ENCODE peak calls at places on chromosome 3, in nine cellular contexts. Y is astrocyte; N is activated CD4-positive, alpha-beta T cell treated with anti-CD3 and anti-CD28 coated beads, Interleukin-2, amount 50 U/mL, for 24 hours; K is CD4-positive, CD25-positive, alpha-beta regulatory T cell; S is activated CD8-positive, alpha-beta memory T cell treated with anti-CD3 and anti-CD28 coated beads, Interleukin-2, amount 50 U/mL, for 4 hours; M is stimulated activated CD4-positive, alpha-beta T cell treated with anti-CD3 and anti-CD28 coated beads, Interleukin-15, amount 100 ng/mL, for 24 hours; D is effector memory CD8-positive, alpha-beta T cell; E is mucosa of descending colon; T is progenitor cell of endocrine pancreas. A is an unnamed sample.

GRCh38 chr3:180417241-180417640 is 184.7 kb upstream of the TTC14 start:
- DNase-seq in Y (no peak), N (no peak), K (no peak), S (no peak), M (no peak), D (no peak), E (no peak), T (no peak), A (no peak)

GRCh38 chr3:8353364-8353763 is 148.3 kb upstream of the LMCD1 start:
- DNase-seq in Y (no peak), N (no peak), K (no peak), S (no peak), M (no peak), D (no peak), E (no peak), T (no peak), A (no peak)

GRCh38 chr3:63067999-63068645 is 192.9 kb upstream of the CADPS start:
- DNase-seq in Y (peak; percentile 53), N (no peak), K (peak; percentile 21), S (no peak), M (peak; percentile 1), D (no peak), E (peak; percentile 75), T (peak; percentile 52), A (no peak)

GRCh38 chr3:151093148-151093547 is 7.7 kb downstream of the MED12L start:
- DNase-seq in Y (no peak), N (no peak), K (no peak), S (no peak), M (no peak), D (no peak), E (no peak), T (no peak), A (no peak)

GRCh38 chr3:56885461-56885860 is 83.7 kb upstream of the ARHGEF3 start:
- DNase-seq in Y (no peak), N (no peak), K (no peak), S (no peak), M (no peak), D (no peak), E (no peak), T (no peak), A (no peak)

GRCh38 chr3:78754066-78754743 is 1013.6 kb downstream of the ROBO1 start:
- DNase-seq in Y (peak; percentile 85), N (no peak), K (no peak), S (no peak), M (no peak), D (no peak), E (no peak), T (no peak), A (no peak)

GRCh38 chr3:72996121-72996472 is 514 bp upstream of the PPP4R2 start:
- DNase-seq in Y (no peak), N (no peak), K (no peak), S (no peak), M (peak; percentile 9), D (no peak), E (peak; percentile 58), T (no peak), A (no peak)

GRCh38 chr3:167863811-167864558 is 128.5 kb downstream of the SERPINI1 start:
- DNase-seq in Y (no peak), N (no peak), K (no peak), S (no peak), M (no peak), D (no peak), E (no peak), T (no peak), A (no peak)

GRCh38 chr3:61758839-61759238 is 197.5 kb downstream of the PTPRG start:
- DNase-seq in Y (no peak), N (no peak), K (no peak), S (no peak), M (no peak), D (no peak), E (no peak), T (no peak), A (no peak)

GRCh38 chr3:67384790-67385397 is 269.5 kb downstream of the SUCLG2 start:
- DNase-seq in Y (peak; percentile 23), N (peak; percentile 24), K (peak; percentile 50), S (peak; percentile 27), M (peak; percentile 54), D (peak; percentile 7), E (peak; percentile 10), T (peak; percentile 39), A (no peak)

GRCh38 chr3:183555541-183556081 is at the start of gene KLHL6:
- DNase-seq in Y (no peak), N (peak; percentile 69), K (peak; percentile 92), S (peak; percentile 70), M (peak; percentile 83), D (peak; percentile 55), E (peak; percentile 53), T (no peak), A (no peak)

GRCh38 chr3:72070005-72070404 is 285.1 kb upstream of the PROK2 start:
- DNase-seq in Y (no peak), N (no peak), K (no peak), S (no peak), M (no peak), D (no peak), E (peak; percentile 19), T (no peak), A (no peak)

GRCh38 chr3:15279671-15280402 is 52.5 kb downstream of the SH3BP5 start:
- DNase-seq in Y (no peak), N (no peak), K (no peak), S (no peak), M (no peak), D (no peak), E (no peak), T (no peak), A (no peak)

GRCh38 chr3:104503022-104503421 is 863.7 kb upstream of the ALCAM start:
- DNase-seq in Y (no peak), N (no peak), K (no peak), S (no peak), M (no peak), D (no peak), E (no peak), T (no peak), A (no peak)

A was measured in iPS DF 19.7.